ENCODE peak calls at places on chromosomes 12 and 14, in four cellular contexts. D is progenitor cell of endocrine pancreas, K is Calu3, L is left lung. B is an unnamed sample.

GRCh38 chr12:107435072-107435471 is 250.5 kb upstream of the PWP1 start:
- DNase-seq in D (no peak), L (no peak), K (no peak), B (no peak)

GRCh38 chr12:30138483-30138882 is 354.7 kb upstream of the TMTC1 start:
- DNase-seq in L (no peak), D (no peak), K (no peak), B (no peak)

GRCh38 chr14:85415015-85415712 is 114.8 kb upstream of the FLRT2 start:
- DNase-seq in K (no peak), D (no peak), L (peak), B (no peak)

GRCh38 chr12:27516625-27517024 is 7.4 kb upstream of the PPFIBP1 start:
- DNase-seq in K (no peak), L (no peak), D (no peak), B (no peak)

GRCh38 chr14:95901014-95901413 is 24.4 kb downstream of the TUNAR start:
- DNase-seq in L (no peak), K (no peak), D (no peak), B (no peak)

GRCh38 chr12:1842905-1843640 is 22.7 kb downstream of the LRTM2 start:
- DNase-seq in D (no peak), L (peak), K (no peak), B (peak)

GRCh38 chr14:68955164-68955921 is 23.8 kb downstream of the ACTN1 start:
- DNase-seq in D (no peak), K (no peak), L (no peak), B (no peak)

GRCh38 chr14:36588119-36588518 is 5.7 kb upstream of the NKX2-8 start:
- DNase-seq in K (no peak), L (no peak), D (no peak), B (no peak)

GRCh38 chr12:11771356-11771755 is 121.9 kb downstream of the ETV6 start:
- DNase-seq in K (no peak), L (no peak), D (no peak), B (no peak)
- TF ChIP-seq CTCF in K (no peak), L (no peak), D (no peak), B (no peak)

GRCh38 chr12:116690016-116690709 is 47.7 kb downstream of the SPRING1 start:
- DNase-seq in K (no peak), D (no peak), L (no peak), B (no peak)

GRCh38 chr12:116684891-116685290 is 53.0 kb downstream of the SPRING1 start:
- DNase-seq in K (no peak), L (no peak), D (no peak), B (no peak)

GRCh38 chr12:116691205-116691604 is 46.7 kb downstream of the SPRING1 start:
- DNase-seq in K (no peak), L (no peak), D (no peak), B (no peak)

GRCh38 chr12:116689586-116689985 is 48.3 kb downstream of the SPRING1 start:
- DNase-seq in D (no peak), K (no peak), L (no peak), B (no peak)

DNA sequence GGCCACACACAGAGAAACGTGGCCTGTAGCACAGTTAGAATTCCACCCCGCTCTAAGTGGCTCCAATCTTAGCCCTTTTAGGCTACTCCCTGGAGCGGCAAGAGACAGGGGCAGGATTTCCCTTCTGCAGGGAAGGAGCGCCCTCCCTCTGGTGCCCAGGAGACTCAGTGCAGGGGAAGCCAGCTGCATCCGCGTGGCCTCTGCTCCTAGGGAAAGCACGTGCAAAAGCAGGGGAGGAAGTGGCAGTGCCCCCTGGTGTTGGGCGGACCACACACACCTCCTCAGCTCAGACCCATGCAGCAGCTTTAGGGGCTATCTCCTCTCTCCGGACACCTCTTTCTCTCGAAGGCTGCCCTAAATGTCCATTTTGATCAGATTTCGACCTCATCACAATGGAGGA is 50.0 kb downstream of the SPRING1 start:
- DNase-seq in K (peak), D (no peak), L (no peak), B (peak)
- TF ChIP-seq CTCF in K (peak), D (peak), L (peak), B (peak)

GRCh38 chr12:130819248-130819576 is 19.8 kb downstream of the STX2 start:
- DNase-seq in K (no peak), D (no peak), L (no peak), B (no peak)
- TF ChIP-seq CTCF in K (peak), D (no peak), L (no peak), B (peak)

GRCh38 chr12:40745386-40745785 is 53.1 kb downstream of the CNTN1 start:
- DNase-seq in D (no peak), K (peak), L (no peak), B (no peak)
- TF ChIP-seq CTCF in D (peak), K (no peak), L (no peak), B (no peak)

GRCh38 chr14:50053935-50054334 is 62.4 kb downstream of the VCPKMT start:
- DNase-seq in K (no peak), D (no peak), L (no peak), B (no peak)

GRCh38 chr14:50057331-50057730 is 59.0 kb downstream of the VCPKMT start:
- DNase-seq in K (no peak), D (no peak), L (no peak), B (no peak)

GRCh38 chr14:50058112-50058511 is 58.3 kb downstream of the VCPKMT start:
- DNase-seq in K (no peak), L (no peak), D (no peak), B (no peak)

GRCh38 chr14:50056457-50056856 is 59.9 kb downstream of the VCPKMT start:
- DNase-seq in L (no peak), D (no peak), K (no peak), B (peak)

DNA sequence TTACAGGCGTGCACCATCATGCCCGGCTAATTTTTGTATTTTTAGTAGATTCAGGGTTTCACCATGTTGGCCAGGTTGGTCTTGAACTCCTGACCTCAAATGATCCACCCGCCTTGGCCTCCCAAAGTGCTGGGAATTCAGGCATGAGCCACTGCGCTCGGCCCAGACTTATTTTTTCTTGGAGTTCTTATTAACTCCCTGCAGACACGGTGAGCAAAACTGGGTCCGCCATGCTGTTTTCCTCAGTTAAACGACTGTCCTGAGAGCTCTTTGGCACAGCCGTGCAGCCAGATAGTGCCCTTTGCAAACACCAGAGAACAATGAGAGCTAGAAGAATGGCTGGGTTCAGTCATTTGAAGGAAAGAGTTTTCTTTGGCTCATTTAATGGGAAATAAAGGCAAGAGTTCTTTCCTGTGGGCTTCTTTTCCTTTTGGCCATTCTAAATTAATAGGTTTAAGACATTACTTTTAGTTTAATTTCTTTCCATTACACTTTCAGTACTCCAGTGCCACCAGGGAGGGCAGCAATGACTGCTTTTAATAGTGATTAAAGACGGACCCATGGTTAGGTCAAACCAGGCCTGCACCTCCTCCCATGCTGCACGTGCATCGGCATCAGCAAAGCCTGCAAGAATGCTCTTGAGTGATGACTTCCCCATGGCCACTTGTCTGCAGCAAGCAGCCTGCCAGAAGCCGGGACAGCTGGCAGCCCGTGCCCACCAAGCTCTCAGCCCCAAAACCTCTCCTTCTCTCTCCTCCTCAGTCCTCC is 60.7 kb downstream of the VCPKMT start:
- DNase-seq in D (no peak), K (no peak), L (peak), B (peak)
- TF ChIP-seq CTCF in D (no peak), K (no peak), L (no peak), B (peak)

GRCh38 chr12:89702503-89702902 is 6.1 kb downstream of the ATP2B1 start:
- DNase-seq in D (no peak), K (no peak), L (no peak), B (no peak)

GRCh38 chr12:89700191-89700810 is 8.3 kb downstream of the ATP2B1 start:
- DNase-seq in L (no peak), K (no peak), D (no peak), B (no peak)

GRCh38 chr12:89704457-89704856 is 4.2 kb downstream of the ATP2B1 start:
- DNase-seq in L (no peak), D (no peak), K (no peak), B (no peak)

GRCh38 chr12:89703768-89704167 is 4.9 kb downstream of the ATP2B1 start:
- DNase-seq in K (no peak), L (no peak), D (no peak), B (no peak)

GRCh38 chr12:89701606-89702206 is 6.9 kb downstream of the ATP2B1 start:
- DNase-seq in K (no peak), L (no peak), D (no peak), B (no peak)
- TF ChIP-seq CTCF in K (no peak), L (no peak), D (no peak), B (peak)

GRCh38 chr12:91732086-91732485 is 413.6 kb downstream of the BTG1 start:
- DNase-seq in L (no peak), K (no peak), D (no peak), B (no peak)
- TF ChIP-seq CTCF in L (no peak), K (no peak), D (no peak), B (no peak)

GRCh38 chr12:6958609-6959375 is 7.6 kb downstream of the PTPN6 start:
- DNase-seq in K (no peak), D (no peak), L (no peak), B (peak)

GRCh38 chr12:6959376-6960290 is 8.5 kb downstream of the PTPN6 start:
- DNase-seq in D (no peak), K (no peak), L (no peak), B (peak)

GRCh38 chr12:6961278-6961694 is 9.2 kb downstream of the PHB2 start:
- DNase-seq in L (peak), K (no peak), D (no peak), B (peak)

GRCh38 chr12:6961695-6962284 is 8.7 kb downstream of the PHB2 start:
- DNase-seq in D (peak), K (peak), L (peak), B (no peak)

DNA sequence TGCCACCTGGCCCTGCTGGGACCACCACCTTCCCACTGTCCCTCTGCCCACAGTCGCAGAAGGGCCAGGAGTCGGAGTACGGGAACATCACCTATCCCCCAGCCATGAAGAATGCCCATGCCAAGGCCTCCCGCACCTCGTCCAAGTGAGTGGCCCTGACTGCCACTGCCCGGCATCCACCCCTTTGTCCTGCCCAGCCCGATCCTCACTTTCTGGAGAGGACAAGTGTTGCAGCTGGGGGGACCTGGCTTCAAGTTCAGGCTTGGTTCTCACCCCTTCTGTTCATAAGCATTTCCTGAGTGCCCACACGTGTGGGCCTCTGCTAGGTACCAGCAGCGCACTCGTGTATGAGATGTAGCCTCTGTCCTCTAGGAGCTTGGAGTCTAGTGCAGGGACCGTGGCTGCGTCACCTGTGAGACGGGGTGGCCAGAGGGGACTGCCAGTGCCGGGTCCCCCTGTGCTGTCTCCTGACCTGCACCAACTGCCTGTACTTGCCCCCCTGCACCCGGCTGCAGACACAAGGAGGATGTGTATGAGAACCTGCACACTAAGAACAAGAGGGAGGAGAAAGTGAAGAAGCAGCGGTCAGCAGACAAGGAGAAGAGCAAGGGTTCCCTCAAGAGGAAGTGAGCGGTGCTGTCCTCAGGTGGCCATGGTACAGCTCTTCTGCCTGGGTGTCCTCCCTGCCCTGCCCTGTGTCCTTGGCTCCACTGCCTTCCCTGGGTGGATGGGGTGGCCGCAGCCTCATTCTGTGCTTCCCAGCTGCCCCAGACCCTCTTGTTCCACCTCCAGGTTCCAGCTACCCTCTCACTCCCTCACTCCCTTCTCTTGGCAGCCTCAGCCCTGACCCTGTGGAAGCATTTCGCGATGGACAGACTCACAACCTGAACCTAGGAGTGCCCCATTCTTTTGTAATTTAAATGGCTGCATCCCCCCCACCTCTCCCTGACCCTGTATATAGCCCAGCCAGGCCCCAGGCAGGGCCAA is 9.4 kb downstream of the PTPN6 start:
- DNase-seq in D (no peak), K (no peak), L (no peak), B (no peak)
- TF ChIP-seq CTCF in D (no peak), K (no peak), L (no peak), B (peak)

GRCh38 chr12:31250179-31250578 is 75.8 kb downstream of the SINHCAF start:
- DNase-seq in D (no peak), K (no peak), L (no peak), B (no peak)

GRCh38 chr12:31248815-31249214 is 77.1 kb downstream of the SINHCAF start:
- DNase-seq in L (no peak), K (no peak), D (no peak), B (no peak)

GRCh38 chr12:31246470-31246850 is 79.5 kb downstream of the SINHCAF start:
- DNase-seq in D (no peak), L (no peak), K (no peak), B (no peak)

DNA sequence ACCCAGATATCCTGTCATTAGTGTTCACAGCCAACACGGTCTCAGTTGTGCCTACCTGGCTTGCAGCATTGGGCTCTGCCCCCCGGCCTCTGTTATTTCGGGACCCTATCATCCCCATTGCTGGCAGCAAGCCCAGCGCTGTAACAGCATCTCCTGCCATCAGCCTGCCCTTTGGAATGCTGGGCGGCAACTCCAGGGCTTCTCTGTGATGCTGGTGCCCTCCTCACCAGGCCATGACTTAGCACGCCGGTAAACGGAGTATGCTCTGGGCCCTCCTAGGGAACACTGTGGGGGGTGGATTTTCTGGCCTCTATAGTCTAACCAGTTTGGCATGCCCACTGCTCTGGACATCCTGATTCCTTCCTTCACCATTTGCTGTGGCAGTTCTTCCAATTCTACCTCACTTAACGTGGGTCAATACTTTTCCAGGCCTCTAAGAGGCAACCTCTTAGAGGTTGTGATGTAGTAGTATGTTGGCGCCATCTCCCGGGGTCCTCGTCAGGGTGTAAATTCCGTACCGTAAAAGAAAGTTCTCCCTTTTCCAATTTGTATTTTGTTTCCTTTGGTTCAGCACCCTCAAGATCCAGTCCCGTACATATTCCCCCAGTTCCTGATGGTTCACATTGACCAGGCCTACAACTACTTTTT is 80.0 kb downstream of the SINHCAF start:
- DNase-seq in D (no peak), L (no peak), K (no peak), B (no peak)
- TF ChIP-seq CTCF in D (peak), L (no peak), K (peak), B (no peak)

GRCh38 chr14:86646688-86647687 is 1117.0 kb downstream of the FLRT2 start:
- DNase-seq in K (no peak), L (no peak), D (no peak), B (no peak)
- TF ChIP-seq CTCF in K (no peak), L (no peak), D (no peak), B (no peak)

B was measured in CD14-positive monocyte.